ENCODE peak calls at places on chromosomes 12 and 14, in six cellular contexts. G is cardiac muscle cell; O is Kasumi-1; E is A549; Q is CD8-positive, alpha-beta T cell; S is stomach. N is an unnamed sample.

GRCh38 chr12:55693323-55694187 is 14.1 kb downstream of the ITGA7 start:
- DNase-seq in G (no peak), O (no peak), E (no peak), Q (no peak), S (no peak), N (no peak)

GRCh38 chr12:14443531-14443930 is 78.0 kb downstream of the ATF7IP start:
- DNase-seq in G (no peak), O (peak), E (no peak), Q (no peak), S (no peak), N (no peak)

GRCh38 chr14:86646688-86647687 is 1117.0 kb downstream of the FLRT2 start:
- DNase-seq in G (no peak), O (peak), E (peak), Q (no peak), S (no peak), N (no peak)

GRCh38 chr12:110245278-110245868 is 35.7 kb upstream of the ATP2A2 start:
- DNase-seq in G (no peak), O (peak), E (peak), Q (peak), S (peak), N (peak)

GRCh38 chr12:89448526-89448925 is 76.1 kb downstream of the GALNT4 start:
- DNase-seq in G (no peak), O (no peak), E (no peak), Q (no peak), S (no peak), N (no peak)

GRCh38 chr14:93073833-93074769 is 41.6 kb downstream of the ITPK1 start:
- DNase-seq in G (no peak), O (peak), E (no peak), Q (no peak), S (no peak), N (no peak)

GRCh38 chr12:46647034-46647433 is 178.8 kb downstream of the SLC38A4 start:
- DNase-seq in G (no peak), O (no peak), E (no peak), Q (no peak), S (no peak), N (no peak)

GRCh38 chr12:71871116-71871515 is 31.6 kb downstream of the TBC1D15 start:
- DNase-seq in G (no peak), O (no peak), E (no peak), Q (no peak), S (no peak), N (no peak)

GRCh38 chr14:91997492-91997891 is 42.4 kb downstream of the TRIP11 start:
- DNase-seq in G (no peak), O (peak), E (no peak), Q (no peak), S (no peak), N (no peak)

GRCh38 chr12:71014180-71014785 is 93.7 kb upstream of the PTPRR start:
- DNase-seq in G (peak), O (peak), E (peak), Q (no peak), S (no peak), N (no peak)

N was measured in T-helper 2 cell treated with Interferon-gamma antibody and Interleukin-4, amounts not matched to agents 5 μg/mL and 100 μg/mL, for 36 hours.